ENCODE peak calls at places on chromosome 7, in eight cellular contexts. W, G, R, L, K, S, A and O are unnamed samples.

GRCh38 chr7:23373151-23374004 is 74.2 kb downstream of the MALSU1 start:
- DNase-seq in L (no peak), S (no peak), W (peak; percentile 65), A (peak; percentile 48), G (peak; percentile 15), K (no peak), R (no peak), O (peak; percentile 59)

GRCh38 chr7:83150310-83150709 is 12.4 kb downstream of the PCLO start:
- DNase-seq in W (peak; percentile 25), R (no peak), L (no peak), S (no peak), G (no peak), A (no peak), K (no peak), O (no peak)

GRCh38 chr7:155414508-155414907 is 43.4 kb upstream of the EN2 start:
- DNase-seq in W (no peak), K (no peak), A (no peak), L (no peak), R (no peak), G (no peak), S (no peak), O (no peak)

GRCh38 chr7:10588084-10588483 is 385.6 kb upstream of the PHF14 start:
- DNase-seq in K (no peak), L (no peak), R (no peak), W (no peak), G (no peak), A (no peak), S (no peak), O (no peak)

GRCh38 chr7:55019691-55020480 is 1.1 kb downstream of the EGFR start:
- DNase-seq in R (no peak), S (peak; percentile 51), A (no peak), L (peak; percentile 61), G (no peak), K (no peak), W (peak; percentile 16), O (peak; percentile 44)

GRCh38 chr7:76358053-76358477 is 726 bp downstream of the YWHAG start:
- DNase-seq in G (no peak), W (peak; percentile 42), L (peak; percentile 72), K (peak; percentile 37), S (peak; percentile 39), A (peak; percentile 61), R (no peak), O (peak; percentile 44)

GRCh38 chr7:38211940-38212339 is 33.9 kb downstream of the STARD3NL start:
- DNase-seq in R (peak; percentile 58), W (no peak), A (no peak), S (no peak), L (peak; percentile 21), G (no peak), K (no peak), O (no peak)

GRCh38 chr7:27346531-27347260 is 104.1 kb downstream of the EVX1 start:
- DNase-seq in A (no peak), W (peak; percentile 94), R (peak; percentile 77), L (peak; percentile 68), K (no peak), S (peak; percentile 97), G (no peak), O (no peak)

GRCh38 chr7:155107126-155107525 is 37.0 kb downstream of the HTR5A start:
- DNase-seq in L (no peak), G (no peak), R (no peak), K (no peak), A (no peak), W (no peak), S (no peak), O (no peak)

GRCh38 chr7:74311305-74311744 is 22.1 kb downstream of the CLIP2 start:
- DNase-seq in G (no peak), W (peak; percentile 72), L (peak; percentile 30), A (no peak), R (no peak), S (peak; percentile 53), K (no peak), O (no peak)

GRCh38 chr7:47087866-47088265 is 494.0 kb downstream of the TNS3 start:
- DNase-seq in S (peak; percentile 45), A (no peak), R (peak; percentile 40), G (no peak), K (no peak), W (peak; percentile 68), L (peak; percentile 59), O (no peak)

GRCh38 chr7:5375925-5376324 is 47.7 kb downstream of the TNRC18 start:
- DNase-seq in L (no peak), G (no peak), W (no peak), A (no peak), S (no peak), K (no peak), R (no peak), O (no peak)

GRCh38 chr7:2757904-2758672 is 70.1 kb downstream of the AMZ1 start:
- DNase-seq in K (peak; percentile 72), G (no peak), A (peak; percentile 60), S (peak; percentile 98), R (peak; percentile 97), L (peak; percentile 99), W (peak; percentile 97), O (peak; percentile 76)

GRCh38 chr7:43554423-43554822 is 28.5 kb upstream of the STK17A start:
- DNase-seq in G (no peak), W (no peak), L (no peak), R (no peak), S (no peak), A (peak; percentile 61), K (no peak), O (no peak)

GRCh38 chr7:52639126-52639525 is 396.3 kb upstream of the POM121L12 start:
- DNase-seq in S (no peak), L (no peak), W (peak; percentile 71), G (no peak), K (no peak), R (no peak), A (no peak), O (no peak)

GRCh38 chr7:16795624-16796023 is 9.2 kb downstream of the AGR2 start:
- DNase-seq in S (no peak), K (no peak), L (no peak), G (peak; percentile 75), R (no peak), W (no peak), A (no peak), O (no peak)

GRCh38 chr7:40192036-40192435 is 57.2 kb downstream of the SUGCT start:
- DNase-seq in L (peak; percentile 87), R (peak; percentile 88), A (no peak), K (no peak), S (no peak), G (no peak), W (no peak), O (no peak)

GRCh38 chr7:33770581-33770980 is 134.8 kb upstream of the BMPER start:
- DNase-seq in G (no peak), A (no peak), R (peak; percentile 35), W (no peak), K (no peak), L (peak; percentile 18), S (no peak), O (no peak)

GRCh38 chr7:121960678-121961461 is 87.9 kb downstream of the PTPRZ1 start:
- DNase-seq in K (no peak), A (no peak), W (peak; percentile 95), G (no peak), R (peak; percentile 83), L (peak; percentile 95), S (peak; percentile 90), O (no peak)

GRCh38 chr7:107902381-107902780 is 11.4 kb downstream of the DLD start:
- DNase-seq in R (peak; percentile 25), S (peak; percentile 12), L (no peak), G (no peak), W (no peak), A (no peak), K (no peak), O (no peak)

GRCh38 chr7:129825005-129825553 is 127.7 kb downstream of the UBE2H start:
- DNase-seq in A (peak; percentile 39), L (peak; percentile 69), K (peak; percentile 4), S (peak; percentile 59), G (peak; percentile 91), R (peak; percentile 26), W (peak; percentile 42), O (peak; percentile 69)

GRCh38 chr7:55173671-55174070 is 154.9 kb downstream of the EGFR start:
- DNase-seq in K (no peak), A (no peak), W (no peak), L (no peak), G (no peak), R (no peak), S (no peak), O (no peak)

GRCh38 chr7:116407165-116407564 is 92.4 kb upstream of the CAV2 start:
- DNase-seq in A (no peak), S (no peak), G (no peak), R (no peak), K (no peak), L (no peak), W (no peak), O (no peak)

GRCh38 chr7:23022258-23022745 is 8.4 kb upstream of the HYCC1 start:
- DNase-seq in W (peak; percentile 72), A (no peak), L (peak; percentile 84), R (peak; percentile 79), S (peak; percentile 90), G (no peak), K (no peak), O (no peak)

GRCh38 chr7:92836489-92837213 is at the start of gene CDK6:
- DNase-seq in R (peak; percentile 68), A (peak; percentile 63), L (peak; percentile 87), W (peak; percentile 54), S (peak; percentile 68), K (peak; percentile 63), G (no peak), O (peak; percentile 84)

GRCh38 chr7:47693161-47693740 is 111.3 kb upstream of the TNS3 start:
- DNase-seq in R (peak; percentile 24), K (no peak), W (peak; percentile 41), G (no peak), A (no peak), S (peak; percentile 33), L (peak; percentile 71), O (no peak)

GRCh38 chr7:19482628-19483027 is 226.2 kb downstream of the POLR1F start:
- DNase-seq in R (no peak), L (no peak), A (no peak), G (no peak), W (no peak), S (no peak), K (no peak), O (no peak)

GRCh38 chr7:105493928-105494325 is 28.1 kb downstream of the PUS7 start:
- DNase-seq in G (no peak), K (no peak), R (peak; percentile 92), W (peak; percentile 23), S (peak; percentile 90), A (no peak), L (peak; percentile 87), O (no peak)

GRCh38 chr7:29764227-29764626 is 42.1 kb upstream of the WIPF3 start:
- DNase-seq in A (no peak), L (no peak), K (no peak), W (no peak), G (no peak), S (no peak), R (no peak), O (no peak)